ENCODE peak calls at places on chromosomes 7 and 10, in ten cellular contexts. R is IMR-90; S is stimulated activated CD4-positive, alpha-beta T cell treated with anti-CD3 and anti-CD28 coated beads, Interleukin-4, amount 100 ng/mL, for 48 hours; P is activated CD8-positive, alpha-beta memory T cell treated with anti-CD3 and anti-CD28 coated beads for 24 hours; E is activated naive CD4-positive, alpha-beta T cell; H is left cardiac atrium; V is AG08396; W is HCT116; J is amniotic epithelial cell; Z is fibroblast of the conjunctiva. U is an unnamed sample.

GRCh38 chr10:70558871-70559810 is 43.4 kb downstream of the PRF1 start:
- DNase-seq in J (peak), H (peak), Z (no peak), V (peak), P (peak), S (peak), W (peak), R (peak), E (no peak), U (peak)

GRCh38 chr7:120985839-120986238 is 2.7 kb upstream of the CPED1 start:
- DNase-seq in Z (no peak), J (no peak), R (no peak), V (no peak), E (no peak), S (no peak), H (no peak), P (no peak), W (no peak), U (no peak)

GRCh38 chr7:130950054-130950453 is 216.0 kb upstream of the KLF14 start:
- DNase-seq in E (no peak), P (no peak), W (no peak), R (no peak), Z (no peak), H (no peak), J (no peak), V (no peak), S (no peak), U (no peak)

GRCh38 chr10:99977916-99978315 is 31.8 kb downstream of the DNMBP start:
- DNase-seq in S (no peak), W (no peak), H (no peak), Z (no peak), E (no peak), V (no peak), P (no peak), R (no peak), J (no peak), U (no peak)

GRCh38 chr7:101816499-101817030 is 861 bp upstream of the CUX1 start:
- DNase-seq in S (peak), R (peak), W (no peak), Z (no peak), P (peak), H (peak), E (no peak), V (peak), J (no peak), U (no peak)

GRCh38 chr7:47291461-47292051 is 290.4 kb downstream of the TNS3 start:
- DNase-seq in P (no peak), S (peak), J (peak), V (peak), H (no peak), E (no peak), Z (peak), R (peak), W (peak), U (no peak)

GRCh38 chr10:80408198-80409085 is at the start of gene PRXL2A:
- DNase-seq in V (peak), Z (no peak), J (peak), S (peak), W (no peak), E (peak), H (peak), R (no peak), P (peak), U (peak)

GRCh38 chr10:51462076-51462779 is 237.2 kb downstream of the CSTF2T start:
- DNase-seq in V (no peak), S (no peak), J (peak), Z (no peak), H (no peak), P (no peak), E (no peak), W (no peak), R (peak), U (no peak)

GRCh38 chr10:44017483-44018145 is 367.3 kb downstream of the CXCL12 start:
- DNase-seq in Z (no peak), H (no peak), P (no peak), R (no peak), S (no peak), E (no peak), W (no peak), J (no peak), V (no peak), U (no peak)

GRCh38 chr7:37096341-37096740 is 352.3 kb downstream of the ELMO1 start:
- DNase-seq in P (no peak), S (no peak), J (no peak), H (no peak), Z (no peak), W (no peak), R (no peak), E (no peak), V (no peak), U (no peak)

GRCh38 chr10:5652746-5653145 is 13.6 kb downstream of the ASB13 start:
- DNase-seq in V (no peak), R (no peak), J (no peak), Z (no peak), S (no peak), E (no peak), H (no peak), P (no peak), W (no peak), U (no peak)

GRCh38 chr7:50393547-50394252 is 56.5 kb downstream of the FIGNL1 start:
- DNase-seq in P (peak), J (no peak), H (no peak), S (no peak), W (no peak), E (no peak), V (no peak), R (no peak), Z (no peak), U (no peak)

GRCh38 chr7:33395340-33395739 is 266.0 kb downstream of the BBS9 start:
- DNase-seq in W (no peak), J (no peak), S (no peak), Z (no peak), P (no peak), R (peak), H (no peak), V (no peak), E (no peak), U (no peak)

GRCh38 chr7:158778476-158778875 is 50.8 kb downstream of the ESYT2 start:
- DNase-seq in P (no peak), H (no peak), W (no peak), J (peak), V (peak), Z (peak), S (no peak), E (no peak), R (peak), U (no peak)

GRCh38 chr7:37074370-37074769 is 350.1 kb upstream of the AOAH start:
- DNase-seq in W (peak), V (no peak), E (no peak), S (no peak), R (no peak), H (no peak), J (no peak), P (no peak), Z (no peak), U (no peak)

GRCh38 chr7:98202367-98203195 is 8.7 kb upstream of the BHLHA15 start:
- DNase-seq in W (no peak), H (no peak), Z (no peak), E (no peak), R (no peak), V (no peak), P (peak), J (no peak), S (peak), U (no peak)

GRCh38 chr10:50461123-50461522 is 162.6 kb downstream of the SGMS1 start:
- DNase-seq in P (no peak), H (no peak), W (no peak), E (no peak), S (no peak), Z (no peak), J (no peak), V (no peak), R (no peak), U (no peak)

GRCh38 chr10:126481181-126481580 is 92.9 kb upstream of the ADAM12 start:
- DNase-seq in H (no peak), P (no peak), V (no peak), J (no peak), Z (no peak), W (no peak), R (no peak), S (no peak), E (no peak), U (no peak)

GRCh38 chr7:16918288-16918895 is 36.6 kb upstream of the AGR3 start:
- DNase-seq in W (peak), R (peak), Z (peak), V (peak), S (no peak), E (no peak), P (no peak), H (no peak), J (peak), U (no peak)

GRCh38 chr7:2438181-2438580 is 34.8 kb downstream of the CHST12 start:
- DNase-seq in V (no peak), S (no peak), E (no peak), R (no peak), J (no peak), W (no peak), H (peak), Z (peak), P (no peak), U (no peak)

GRCh38 chr10:32952094-32952493 is 5.9 kb downstream of the ITGB1 start:
- DNase-seq in V (no peak), E (no peak), Z (no peak), H (no peak), W (no peak), P (no peak), R (no peak), J (peak), S (no peak), U (no peak)

GRCh38 chr7:107345898-107346297 is 124.0 kb upstream of the GPR22 start:
- DNase-seq in V (no peak), W (no peak), P (no peak), H (no peak), R (no peak), E (no peak), S (no peak), Z (no peak), J (no peak), U (no peak)

GRCh38 chr7:83149466-83149865 is 13.2 kb downstream of the PCLO start:
- DNase-seq in Z (no peak), V (no peak), S (no peak), J (peak), R (peak), H (no peak), E (no peak), W (no peak), P (no peak), U (no peak)

GRCh38 chr7:7489546-7489945 is 46.1 kb downstream of the COL28A1 start:
- DNase-seq in E (no peak), V (no peak), Z (no peak), S (no peak), W (no peak), H (no peak), P (no peak), R (no peak), J (peak), U (no peak)

GRCh38 chr10:89217057-89217990 is 10.2 kb upstream of the CH25H start:
- DNase-seq in R (peak), P (peak), J (peak), H (peak), Z (peak), E (peak), S (peak), W (peak), V (peak), U (no peak)

GRCh38 chr7:37336259-37336658 is 112.4 kb downstream of the ELMO1 start:
- DNase-seq in Z (no peak), H (no peak), W (no peak), V (no peak), J (no peak), P (no peak), S (no peak), R (no peak), E (no peak), U (no peak)

GRCh38 chr10:104842704-104843103 is 201.6 kb downstream of the SORCS3 start:
- DNase-seq in W (no peak), R (no peak), P (no peak), J (no peak), S (no peak), V (no peak), H (no peak), Z (no peak), E (no peak), U (no peak)

GRCh38 chr10:102850025-102850518 is 4.0 kb upstream of the BORCS7 start:
- DNase-seq in Z (no peak), V (no peak), E (no peak), H (no peak), R (no peak), W (no peak), S (no peak), P (no peak), J (no peak), U (no peak)

GRCh38 chr7:27175005-27175625 is 995 bp upstream of the HOXA10 start:
- DNase-seq in R (no peak), H (no peak), J (no peak), W (no peak), S (no peak), Z (no peak), P (peak), E (no peak), V (no peak), U (no peak)

GRCh38 chr10:63723741-63724140 is 202.5 kb downstream of the REEP3 start:
- DNase-seq in P (no peak), W (no peak), Z (no peak), H (no peak), E (no peak), V (no peak), R (no peak), J (no peak), S (no peak), U (no peak)

GRCh38 chr7:141133646-141134045 is 59.8 kb downstream of the TMEM178B start:
- DNase-seq in E (no peak), R (no peak), W (no peak), S (no peak), P (no peak), H (no peak), Z (no peak), V (no peak), J (no peak), U (no peak)

GRCh38 chr7:137508437-137509175 is 165.1 kb upstream of the PTN start:
- DNase-seq in W (no peak), V (peak), E (no peak), P (no peak), R (peak), H (no peak), J (peak), Z (peak), S (no peak), U (no peak)

GRCh38 chr10:79995979-79996629 is 47.2 kb upstream of the SFTPD start:
- DNase-seq in H (no peak), J (no peak), S (no peak), R (no peak), W (no peak), Z (no peak), V (no peak), E (no peak), P (no peak), U (no peak)

GRCh38 chr10:90930971-90931841 is 10.3 kb upstream of the ANKRD1 start:
- DNase-seq in W (no peak), V (peak), R (peak), Z (peak), P (no peak), H (peak), J (peak), E (no peak), S (no peak), U (no peak)

GRCh38 chr7:26958834-26959233 is 94.4 kb upstream of the SKAP2 start:
- DNase-seq in Z (peak), S (no peak), E (no peak), P (no peak), W (peak), V (peak), J (peak), H (no peak), R (peak), U (no peak)

GRCh38 chr10:90193240-90193985 is 492.0 kb downstream of the KIF20B start:
- DNase-seq in Z (peak), V (no peak), H (no peak), P (no peak), E (no peak), R (peak), S (no peak), J (peak), W (no peak), U (no peak)

GRCh38 chr7:82257118-82257695 is 186.4 kb downstream of the CACNA2D1 start:
- DNase-seq in P (no peak), H (no peak), W (no peak), Z (no peak), E (no peak), V (no peak), J (no peak), R (no peak), S (no peak), U (no peak)

U was measured in CMK.